ENCODE peak calls at places on chromosomes 16 and 17, in seven cellular contexts. I, V, F, B, S, E and R are unnamed samples.
A peak's percentile ranks its signal among the peaks of the same experiment; 100 is the strongest.

GRCh38 chr17:8892338-8892690 is 24.8 kb upstream of the PIK3R6 start:
- DNase-seq in S (no peak), B (no peak), E (no peak), I (no peak), F (no peak), V (no peak), R (no peak)

GRCh38 chr16:3198334-3199072 is 10.5 kb downstream of the OR1F1 start:
- DNase-seq in F (no peak), V (no peak), E (no peak), B (no peak), S (no peak), I (no peak), R (no peak)

GRCh38 chr17:58249270-58250133 is 11.1 kb downstream of the LPO start:
- DNase-seq in B (peak; percentile 73), E (peak; percentile 94), V (peak; percentile 91), I (peak; percentile 59), F (peak; percentile 74), S (peak; percentile 31), R (no peak)

GRCh38 chr16:56866955-56867830 is 2.2 kb downstream of the SLC12A3 start:
- DNase-seq in F (peak; percentile 48), S (peak; percentile 67), I (no peak), V (no peak), B (peak; percentile 45), E (no peak), R (no peak)

GRCh38 chr16:21646721-21647561 is 5.5 kb downstream of the IGSF6 start:
- DNase-seq in B (no peak), V (no peak), E (no peak), F (peak; percentile 71), S (no peak), I (no peak), R (no peak)

GRCh38 chr17:29760771-29761682 is 138.3 kb upstream of the CORO6 start:
- DNase-seq in E (peak; percentile 99), F (peak; percentile 90), V (peak; percentile 96), I (peak; percentile 93), S (peak; percentile 83), B (peak; percentile 70), R (peak; percentile 43)

GRCh38 chr17:82470065-82470464 is 11.5 kb downstream of the NARF start:
- DNase-seq in E (peak; percentile 14), I (no peak), S (no peak), V (no peak), B (no peak), F (no peak), R (no peak)

GRCh38 chr17:49873466-49873865 is 25.6 kb upstream of the TAC4 start:
- DNase-seq in E (no peak), I (no peak), B (no peak), V (no peak), S (no peak), F (no peak), R (no peak)

GRCh38 chr17:7747586-7747985 is 30.0 kb downstream of the DNAH2 start:
- DNase-seq in V (no peak), I (no peak), B (no peak), F (no peak), S (peak; percentile 72), E (no peak), R (no peak)

GRCh38 chr17:18140648-18141047 is 32.1 kb downstream of the MYO15A start:
- DNase-seq in B (no peak), S (no peak), F (no peak), E (no peak), V (no peak), I (no peak), R (no peak)

GRCh38 chr16:30982548-30983288 is 2.3 kb upstream of the HSD3B7 start:
- DNase-seq in E (no peak), V (no peak), B (no peak), S (no peak), F (no peak), I (no peak), R (no peak)

GRCh38 chr16:27803775-27804549 is 254.0 kb downstream of the KATNIP start:
- DNase-seq in F (no peak), I (no peak), E (no peak), B (no peak), V (no peak), S (no peak), R (no peak)

GRCh38 chr16:9948933-9949332 is 233.3 kb downstream of the GRIN2A start:
- DNase-seq in B (no peak), F (no peak), S (no peak), E (no peak), V (no peak), I (no peak), R (no peak)

GRCh38 chr17:31487063-31487647 is 95.7 kb downstream of the RAB11FIP4 start:
- DNase-seq in F (no peak), V (no peak), E (no peak), S (no peak), I (no peak), B (no peak), R (no peak)

GRCh38 chr17:65022751-65023421 is 33.7 kb downstream of the GNA13 start:
- DNase-seq in S (peak; percentile 70), F (no peak), V (no peak), I (no peak), B (no peak), E (no peak), R (no peak)

GRCh38 chr17:73498854-73499597 is 145.2 kb downstream of the SDK2 start:
- DNase-seq in E (peak; percentile 55), I (no peak), B (no peak), V (no peak), S (no peak), F (no peak), R (no peak)

GRCh38 chr17:58643147-58643546 is 48.7 kb downstream of the TEX14 start:
- DNase-seq in F (no peak), V (no peak), E (no peak), B (no peak), I (no peak), S (peak; percentile 86), R (no peak)

GRCh38 chr16:16112450-16113053 is 110.7 kb downstream of the ABCC6 start:
- DNase-seq in I (no peak), E (no peak), V (no peak), F (no peak), S (no peak), B (no peak), R (no peak)

GRCh38 chr17:2059125-2059836 is 4.4 kb downstream of the HIC1 start:
- DNase-seq in E (peak; percentile 79), I (no peak), S (no peak), B (peak; percentile 35), V (no peak), F (no peak), R (no peak)

DNA sequence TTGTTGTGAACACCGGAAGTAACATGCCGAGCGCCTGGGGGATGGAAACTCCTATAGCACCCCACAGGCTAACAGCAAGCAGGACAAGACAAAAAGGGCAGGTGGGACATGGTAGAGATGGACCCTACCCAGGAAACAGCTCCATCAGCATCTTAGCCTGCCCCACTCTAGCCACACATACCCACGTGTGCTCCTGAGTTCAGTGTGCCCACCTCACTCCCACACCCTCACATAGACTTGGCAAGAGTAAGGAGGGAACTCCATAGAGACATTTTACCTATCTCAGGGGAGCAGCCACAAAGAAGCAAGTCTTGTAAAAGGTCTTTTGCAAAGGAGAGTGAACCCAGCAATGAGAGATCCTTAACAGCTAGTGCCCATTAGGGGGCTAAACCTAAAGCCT is 37.8 kb upstream of the CACNG3 start:
- DNase-seq in I (no peak), E (no peak), S (no peak), V (no peak), B (no peak), F (no peak), R (no peak)
- H3K36me3 ChIP-seq in I (no peaks in the 10 kb centered on the region), E (peaks cover 18% of the 10 kb centered on the region), S (no peaks in the 10 kb centered on the region), V (no peaks in the 10 kb centered on the region), B (no peaks in the 10 kb centered on the region), F (no peaks in the 10 kb centered on the region), R (no peaks in the 10 kb centered on the region)

DNA sequence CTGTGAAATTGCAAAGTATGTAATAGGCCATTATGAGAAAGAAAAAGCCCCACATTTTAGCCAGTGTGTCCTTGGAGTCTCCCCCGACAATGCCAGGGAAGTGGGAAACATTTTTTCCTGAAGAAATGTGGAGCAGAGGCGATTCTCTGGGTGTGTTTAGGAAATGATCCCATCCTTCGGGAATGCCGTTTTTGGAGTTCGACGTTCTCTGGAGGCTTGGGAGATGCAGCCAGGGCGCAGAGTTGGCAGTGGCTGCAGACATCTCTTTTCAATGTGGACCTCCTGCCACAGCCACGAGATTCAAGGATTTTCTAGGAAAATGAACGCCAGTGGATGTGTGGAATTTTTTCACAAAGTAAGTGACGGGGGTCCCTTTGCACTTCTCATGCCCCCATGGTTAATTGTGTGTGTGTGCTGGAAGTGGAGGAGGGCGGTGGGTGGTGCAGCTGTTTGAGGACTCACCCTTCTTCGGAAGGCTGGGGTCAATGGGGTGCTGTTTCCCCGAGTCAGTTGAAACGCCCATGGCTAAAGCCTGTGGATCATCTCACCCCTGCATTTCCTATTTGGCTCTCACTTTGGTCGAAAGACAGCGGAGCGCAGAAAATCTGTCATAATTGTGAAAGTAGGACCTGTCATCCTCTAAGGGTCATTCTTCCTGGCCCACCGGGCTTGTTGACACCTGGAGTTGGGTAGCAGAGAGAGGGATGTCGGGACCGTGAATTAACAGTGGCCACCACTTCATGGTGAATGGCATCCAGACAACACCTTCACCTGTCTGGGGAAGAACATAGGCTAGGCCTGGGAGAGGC is 73.2 kb downstream of the CMIP start:
- DNase-seq in E (no peak), S (peak; percentile 55), B (no peak), V (no peak), F (no peak), I (no peak), R (no peak)
- H3K4me3 ChIP-seq in E (no peak overlapping the region), S (no peak overlapping the region), B (no peak overlapping the region), V (no peak overlapping the region), F (no peak overlapping the region), I (peak overlapping the region; percentile 33), R (no peak overlapping the region)

DNA sequence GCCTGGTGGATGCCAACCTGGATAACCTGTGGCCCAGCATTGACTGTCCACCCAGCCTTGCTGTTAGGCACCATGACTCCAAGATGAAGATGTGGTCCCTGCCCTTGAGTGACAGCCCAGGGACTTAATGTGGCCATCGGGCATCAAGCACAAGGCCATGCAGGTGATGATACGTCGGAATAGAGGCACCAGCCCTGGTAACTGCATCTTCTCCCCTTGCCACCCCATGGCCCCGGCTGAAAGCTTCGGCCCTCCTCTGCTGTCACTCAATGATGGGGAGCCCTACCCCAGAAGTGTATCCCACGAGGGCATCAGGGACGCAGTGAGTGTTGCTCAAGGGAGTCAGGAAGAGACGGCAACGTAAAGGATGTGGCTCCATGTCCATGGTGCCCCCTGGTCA is 2.0 kb downstream of the NT5C start:
- DNase-seq in I (no peak), F (no peak), E (no peak), V (no peak), B (no peak), S (no peak), R (no peak)
- H3K27ac ChIP-seq in I (no peak overlapping the region), F (no peak overlapping the region), E (no peak overlapping the region), V (no peak overlapping the region), B (no peak overlapping the region), S (no peak overlapping the region), R (peak overlapping the region; percentile 5)

GRCh38 chr16:11691771-11692170 is 23.5 kb downstream of the SNN start:
- DNase-seq in V (no peak), E (no peak), I (no peak), F (no peak), B (no peak), S (no peak), R (no peak)

GRCh38 chr16:11689031-11689840 is 21.0 kb downstream of the SNN start:
- DNase-seq in F (no peak), I (no peak), S (no peak), E (no peak), V (no peak), B (no peak), R (no peak)

GRCh38 chr16:11692171-11692570 is 23.9 kb downstream of the SNN start:
- DNase-seq in B (no peak), I (no peak), S (no peak), V (no peak), E (no peak), F (no peak), R (no peak)

GRCh38 chr16:11692651-11693050 is 24.4 kb downstream of the SNN start:
- DNase-seq in I (no peak), E (no peak), S (no peak), F (no peak), B (no peak), V (no peak), R (no peak)

GRCh38 chr16:11691235-11691634 is 23.0 kb downstream of the SNN start:
- DNase-seq in F (no peak), V (no peak), I (no peak), E (no peak), B (no peak), S (no peak), R (no peak)
- H3K36me3 ChIP-seq in F (peaks cover 22% of the 10 kb centered on the region), V (peaks cover 9% of the 10 kb centered on the region), I (peaks cover 61% of the 10 kb centered on the region), E (peaks cover 85% of the 10 kb centered on the region), B (no peaks in the 10 kb centered on the region), S (peaks cover 36% of the 10 kb centered on the region), R (peaks cover 9% of the 10 kb centered on the region)